ENCODE peak calls at places on chromosomes 12 and 14, in four cellular contexts. One of them, this sample, is unnamed.

GRCh38 chr14:103846569-103847438 is 571 bp downstream of the PPP1R13B start:
- DNase-seq in fibroblast of lung: no peak
- DNase-seq in aorta: no peak
- DNase-seq in endodermal cell: peak; percentile 75
- DNase-seq in this sample: peak; percentile 45

GRCh38 chr14:52926994-52927393 is 23.9 kb downstream of the FERMT2 start:
- DNase-seq in fibroblast of lung: peak; percentile 79
- DNase-seq in aorta: no peak
- DNase-seq in endodermal cell: no peak
- DNase-seq in this sample: no peak

GRCh38 chr14:63088865-63089264 is 43.6 kb upstream of the KCNH5 start:
- DNase-seq in fibroblast of lung: no peak
- DNase-seq in aorta: no peak
- DNase-seq in endodermal cell: no peak
- DNase-seq in this sample: no peak

GRCh38 chr14:23005861-23006534 is 3.9 kb downstream of the C14orf93 start:
- DNase-seq in fibroblast of lung: no peak
- DNase-seq in aorta: no peak
- DNase-seq in endodermal cell: no peak
- DNase-seq in this sample: no peak

GRCh38 chr14:98580131-98580678 is 691.8 kb downstream of the BCL11B start:
- DNase-seq in fibroblast of lung: no peak
- DNase-seq in aorta: no peak
- DNase-seq in endodermal cell: peak; percentile 69
- DNase-seq in this sample: no peak

GRCh38 chr12:131142891-131143637 is 189.4 kb downstream of the ADGRD1 start:
- DNase-seq in fibroblast of lung: no peak
- DNase-seq in aorta: no peak
- DNase-seq in endodermal cell: no peak
- DNase-seq in this sample: no peak

GRCh38 chr12:126856958-126857357 is 1410.0 kb upstream of the TMEM132C start:
- DNase-seq in fibroblast of lung: no peak
- DNase-seq in aorta: no peak
- DNase-seq in endodermal cell: no peak
- DNase-seq in this sample: no peak

GRCh38 chr14:102831163-102831804 is 54.0 kb downstream of the TRAF3 start:
- DNase-seq in fibroblast of lung: no peak
- DNase-seq in aorta: no peak
- DNase-seq in endodermal cell: no peak
- DNase-seq in this sample: no peak

GRCh38 chr12:94172973-94173372 is 24.6 kb downstream of the PLXNC1 start:
- DNase-seq in fibroblast of lung: peak; percentile 99
- DNase-seq in aorta: no peak
- DNase-seq in endodermal cell: no peak
- DNase-seq in this sample: no peak

GRCh38 chr12:34604227-34604626 is 581.9 kb downstream of the ALG10 start:
- DNase-seq in fibroblast of lung: no peak
- DNase-seq in aorta: peak; percentile 26
- DNase-seq in endodermal cell: no peak
- DNase-seq in this sample: no peak

GRCh38 chr14:33352821-33353220 is 414.1 kb downstream of the NPAS3 start:
- DNase-seq in fibroblast of lung: no peak
- DNase-seq in aorta: no peak
- DNase-seq in endodermal cell: no peak
- DNase-seq in this sample: no peak

GRCh38 chr14:57212919-57213318 is 55.8 kb downstream of the EXOC5 start:
- DNase-seq in fibroblast of lung: no peak
- DNase-seq in aorta: no peak
- DNase-seq in endodermal cell: no peak
- DNase-seq in this sample: no peak
- H3K9me3 ChIP-seq in fibroblast of lung: no peaks in the 10 kb centered on the region
- H3K9me3 ChIP-seq in aorta: no peaks in the 10 kb centered on the region
- H3K9me3 ChIP-seq in endodermal cell: no peaks in the 10 kb centered on the region
- H3K9me3 ChIP-seq in this sample: no peaks in the 10 kb centered on the region

DNA sequence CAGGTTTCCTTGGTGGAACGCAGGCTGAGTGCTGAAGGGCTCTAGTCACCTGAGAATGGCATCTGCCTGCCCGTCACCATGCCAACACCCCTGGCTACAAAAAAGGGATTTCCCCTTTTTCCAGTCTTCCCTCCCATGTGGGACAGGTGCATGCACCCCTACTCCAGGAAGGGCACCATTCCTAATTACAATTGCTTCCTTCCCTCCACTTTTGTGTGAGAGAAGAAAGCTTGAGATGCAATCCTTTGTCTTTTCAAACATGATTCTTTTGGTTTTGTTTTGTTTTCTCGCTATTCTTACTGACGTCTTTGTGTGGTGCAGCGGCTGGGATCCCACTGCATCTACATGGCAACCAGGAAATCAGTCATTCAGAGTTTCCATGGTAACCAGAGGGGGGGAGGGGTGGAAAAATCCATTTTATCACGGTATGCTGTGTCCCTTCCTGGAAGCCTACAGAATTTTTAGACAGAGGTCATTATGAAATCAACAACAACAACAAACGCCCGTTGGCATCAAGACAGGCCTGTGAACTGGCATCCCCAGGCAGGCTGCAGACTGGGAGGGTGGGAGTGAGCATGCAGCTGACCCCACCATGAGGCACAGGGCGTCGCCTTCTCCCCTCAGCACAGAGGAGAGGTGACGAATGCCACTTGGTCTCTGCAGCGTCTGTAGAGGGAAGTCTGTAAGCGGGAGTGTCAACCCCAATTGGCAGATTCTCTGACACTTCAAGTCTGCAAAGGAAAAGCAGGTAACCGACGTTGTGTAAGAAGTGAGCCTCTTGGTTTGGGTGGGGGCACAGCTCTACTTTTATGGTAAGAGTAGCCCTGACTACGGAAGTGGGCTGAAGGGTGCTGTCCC is 13.6 kb upstream of the GNG2 start:
- DNase-seq in fibroblast of lung: peak; percentile 60
- DNase-seq in aorta: peak; percentile 68
- DNase-seq in endodermal cell: peak; percentile 82
- DNase-seq in this sample: peak; percentile 85
- H3K4me1 ChIP-seq in fibroblast of lung: no peaks in the 10 kb centered on the region
- H3K4me1 ChIP-seq in aorta: no peaks in the 10 kb centered on the region
- H3K4me1 ChIP-seq in endodermal cell: peaks cover 2% of the 10 kb centered on the region
- H3K4me1 ChIP-seq in this sample: peaks cover 12% of the 10 kb centered on the region

DNA sequence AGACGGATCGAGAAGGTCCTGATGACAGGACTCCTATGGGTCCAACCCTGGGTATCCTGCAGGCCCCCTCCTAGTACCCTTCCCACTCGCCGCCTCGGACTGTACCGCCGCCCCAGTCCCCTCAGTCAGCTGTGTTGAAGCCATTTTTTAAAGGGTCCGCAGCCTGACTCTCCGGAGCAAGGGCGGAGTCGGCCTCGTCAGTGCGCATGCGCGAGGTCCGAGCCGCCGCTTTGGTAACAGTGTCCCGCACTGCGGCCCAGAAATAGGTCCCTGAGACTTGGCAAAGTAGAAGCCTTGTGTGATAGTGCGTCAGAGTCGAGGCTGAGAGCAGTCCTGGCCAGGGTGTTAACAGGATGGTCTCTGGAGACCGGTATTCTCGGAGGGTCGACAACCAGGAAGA is 769.0 kb upstream of the ALG10B start:
- DNase-seq in fibroblast of lung: no peak
- DNase-seq in aorta: no peak
- DNase-seq in endodermal cell: no peak
- DNase-seq in this sample: no peak
- H3K9me3 ChIP-seq in fibroblast of lung: no peaks in the 10 kb centered on the region
- H3K9me3 ChIP-seq in aorta: no peaks in the 10 kb centered on the region
- H3K9me3 ChIP-seq in endodermal cell: peaks cover 39% of the 10 kb centered on the region
- H3K9me3 ChIP-seq in this sample: no peaks in the 10 kb centered on the region

DNA sequence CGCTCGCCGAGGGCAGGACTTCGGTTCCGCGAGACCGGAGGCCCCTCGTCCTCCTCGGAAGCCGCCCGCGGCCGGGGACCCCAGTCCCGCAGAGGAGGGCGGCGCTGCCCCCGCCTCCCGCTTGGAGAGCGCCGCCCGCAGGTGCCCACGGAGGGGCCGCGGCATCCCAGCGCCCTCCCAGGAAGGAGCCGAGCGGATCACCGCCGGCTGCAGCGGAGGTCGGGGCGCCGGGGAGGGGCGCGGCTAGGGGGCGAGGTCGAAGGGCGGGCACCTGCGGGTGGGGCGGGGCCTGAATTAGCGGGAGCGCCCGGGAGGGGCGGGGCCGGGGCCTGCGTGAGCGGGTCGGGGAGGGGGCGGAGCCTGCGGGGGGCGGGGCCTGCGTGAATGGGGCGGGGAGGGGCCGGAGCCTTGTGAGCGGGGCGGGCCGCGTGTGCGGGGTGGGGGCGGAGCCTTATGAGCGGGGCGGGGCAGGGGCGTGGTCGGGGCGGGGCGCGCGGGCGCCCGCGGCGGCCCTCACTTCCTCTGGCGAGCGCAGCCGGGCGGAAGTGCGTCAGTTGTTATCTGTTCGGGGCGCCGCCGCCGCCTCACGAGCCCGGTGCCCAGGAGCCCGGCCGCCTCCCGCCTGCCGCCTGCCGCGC is at the start of gene FBRSL1:
- DNase-seq in fibroblast of lung: peak; percentile 84
- DNase-seq in aorta: peak; percentile 92
- DNase-seq in endodermal cell: peak; percentile 99
- DNase-seq in this sample: peak; percentile 94
- H3K4me1 ChIP-seq in fibroblast of lung: no peaks in the 10 kb centered on the region
- H3K4me1 ChIP-seq in aorta: no peaks in the 10 kb centered on the region
- H3K4me1 ChIP-seq in endodermal cell: peaks cover 6% of the 10 kb centered on the region
- H3K4me1 ChIP-seq in this sample: peaks cover 5% of the 10 kb centered on the region

GRCh38 chr12:67599691-67600090 is 48.9 kb upstream of the DYRK2 start:
- DNase-seq in fibroblast of lung: no peak
- DNase-seq in aorta: no peak
- DNase-seq in endodermal cell: no peak
- DNase-seq in this sample: no peak
- H3K9me3 ChIP-seq in fibroblast of lung: no peaks in the 10 kb centered on the region
- H3K9me3 ChIP-seq in aorta: no peaks in the 10 kb centered on the region
- H3K9me3 ChIP-seq in endodermal cell: peaks cover 28% of the 10 kb centered on the region
- H3K9me3 ChIP-seq in this sample: no peaks in the 10 kb centered on the region